ENCODE peak calls at places on chromosomes 4 and X, in ten cellular contexts. D, T, U, X, R, W, Z, I, L and K are unnamed samples.

GRCh38 chrX:154096140-154097002 is 1.1 kb downstream of the MECP2 start:
- DNase-seq in X (no peak), D (peak), W (no peak), L (no peak), T (no peak), U (peak), R (no peak), I (no peak), Z (peak), K (peak)

GRCh38 chr4:110869862-110870577 is 247.1 kb upstream of the PITX2 start:
- DNase-seq in I (peak), W (no peak), U (peak), X (peak), Z (no peak), L (no peak), R (no peak), T (no peak), D (peak), K (no peak)

GRCh38 chr4:142984871-142985585 is 138.9 kb upstream of the INPP4B start:
- DNase-seq in W (peak), T (no peak), U (peak), D (peak), I (peak), R (peak), L (peak), Z (peak), X (peak), K (no peak)

GRCh38 chr4:98728433-98728832 is 70.0 kb upstream of the TSPAN5 start:
- DNase-seq in Z (peak), L (no peak), W (no peak), I (no peak), R (no peak), T (no peak), D (peak), U (peak), X (peak), K (peak)

GRCh38 chr4:53043096-53043495 is 181.0 kb downstream of the RASL11B start:
- DNase-seq in U (no peak), D (no peak), W (peak), T (no peak), L (no peak), X (no peak), R (no peak), Z (no peak), I (no peak), K (no peak)

GRCh38 chr4:46386570-46386969 is 3.4 kb downstream of the GABRA2 start:
- DNase-seq in R (no peak), D (peak), X (no peak), I (no peak), U (no peak), Z (no peak), W (no peak), T (no peak), L (peak), K (no peak)

GRCh38 chr4:159446266-159446976 is 343.5 kb downstream of the RAPGEF2 start:
- DNase-seq in Z (peak), I (peak), W (peak), D (peak), L (peak), X (peak), U (peak), T (no peak), R (peak), K (peak)

GRCh38 chr4:24880171-24880570 is 32.7 kb downstream of the CCDC149 start:
- DNase-seq in U (no peak), L (no peak), D (no peak), R (no peak), X (no peak), W (no peak), I (no peak), Z (no peak), T (no peak), K (no peak)

GRCh38 chr4:140176735-140177134 is 22.8 kb upstream of the MAML3 start:
- DNase-seq in L (no peak), D (peak), I (no peak), R (no peak), U (peak), T (no peak), Z (peak), W (no peak), X (peak), K (peak)

GRCh38 chr4:98939446-98939845 is 10.5 kb upstream of the EIF4E start:
- DNase-seq in W (no peak), X (no peak), I (no peak), L (no peak), Z (no peak), R (no peak), T (no peak), D (no peak), U (no peak), K (no peak)

GRCh38 chrX:152735860-152736511 is 2.4 kb downstream of the MAGEA12 start:
- DNase-seq in L (no peak), Z (no peak), D (no peak), T (no peak), X (no peak), R (no peak), U (no peak), I (no peak), W (no peak), K (no peak)

GRCh38 chrX:125620715-125621587 is 301.3 kb downstream of the TEX13C start:
- DNase-seq in I (no peak), X (no peak), L (no peak), D (no peak), Z (no peak), R (no peak), W (peak), T (no peak), U (no peak), K (no peak)

GRCh38 chrX:3651272-3651671 is 62.2 kb downstream of the PRKX start:
- DNase-seq in U (peak), Z (peak), D (peak), W (peak), L (peak), T (no peak), R (peak), I (peak), X (peak), K (no peak)

GRCh38 chrX:117376460-117376859 is 740.1 kb downstream of the KLHL13 start:
- DNase-seq in W (no peak), R (no peak), X (no peak), L (no peak), T (no peak), I (peak), U (no peak), Z (peak), D (no peak), K (no peak)

GRCh38 chr4:56215138-56215793 is 172.0 kb downstream of the AASDH start:
- DNase-seq in R (no peak), T (no peak), L (no peak), W (no peak), U (no peak), D (no peak), X (no peak), Z (no peak), I (no peak), K (no peak)

GRCh38 chr4:81255524-81255923 is 40.5 kb upstream of the PRKG2 start:
- DNase-seq in X (no peak), D (peak), I (no peak), R (no peak), L (no peak), W (no peak), Z (peak), T (no peak), U (peak), K (no peak)

GRCh38 chrX:122818068-122818467 is 366.0 kb upstream of the GRIA3 start:
- DNase-seq in U (no peak), T (no peak), L (no peak), W (no peak), Z (no peak), X (no peak), D (no peak), R (no peak), I (no peak), K (no peak)

GRCh38 chr4:20682853-20683252 is 17.4 kb upstream of the PACRGL start:
- DNase-seq in D (no peak), T (no peak), U (no peak), X (no peak), I (no peak), R (no peak), W (no peak), Z (no peak), L (no peak), K (no peak)

GRCh38 chrX:150051096-150051495 is 112.8 kb upstream of the EOLA2 start:
- DNase-seq in I (no peak), T (no peak), L (no peak), Z (peak), D (no peak), R (no peak), W (no peak), X (no peak), U (no peak), K (peak)

GRCh38 chr4:23697001-23697528 is 192.8 kb downstream of the PPARGC1A start:
- DNase-seq in X (no peak), W (no peak), R (no peak), Z (no peak), I (no peak), D (no peak), U (no peak), L (no peak), T (no peak), K (no peak)

GRCh38 chrX:12790878-12791252 is 347 bp upstream of the PRPS2 start:
- DNase-seq in U (no peak), R (no peak), I (no peak), T (no peak), L (no peak), X (no peak), W (no peak), Z (no peak), D (no peak), K (no peak)
- H2AFZ ChIP-seq in U (peak), R (peak), I (peak), T (peak), L (peak), X (peak), W (peak), Z (peak), D (peak), K (peak)

DNA sequence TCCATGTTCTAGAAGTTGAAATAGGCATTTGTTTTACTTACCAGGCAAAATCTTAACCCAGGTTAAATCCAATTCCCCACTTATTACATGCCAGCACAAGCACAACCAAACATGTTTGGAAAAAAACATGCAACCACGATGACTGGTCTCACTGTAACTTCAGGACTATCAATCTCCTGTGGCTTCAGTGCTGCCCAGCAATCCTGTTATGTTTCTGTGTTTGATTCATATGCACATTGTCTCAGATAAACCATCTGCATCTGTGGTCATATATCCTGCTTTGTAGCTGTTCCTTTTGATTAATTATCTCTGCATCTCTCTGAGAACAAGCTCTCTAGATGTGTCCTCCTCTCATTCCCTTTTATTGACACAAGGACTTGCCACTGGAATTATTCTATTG is 28.3 kb downstream of the PRDM8 start:
- DNase-seq in I (no peak), D (peak), T (no peak), W (no peak), Z (peak), X (no peak), R (no peak), L (no peak), U (no peak), K (no peak)
- H2AFZ ChIP-seq in I (no peak), D (peak), T (no peak), W (no peak), Z (no peak), X (no peak), R (no peak), L (no peak), U (peak), K (no peak)

GRCh38 chrX:101219840-101220191 is 230 bp downstream of the DRP2 start:
- DNase-seq in T (no peak), L (no peak), U (peak), D (peak), Z (no peak), I (no peak), X (no peak), W (no peak), R (no peak), K (no peak)
- H2AFZ ChIP-seq in T (no peak), L (peak), U (peak), D (peak), Z (no peak), I (no peak), X (peak), W (no peak), R (no peak), K (no peak)

GRCh38 chr4:89587364-89587763 is 249.6 kb downstream of the SNCA start:
- DNase-seq in Z (no peak), I (no peak), X (no peak), D (no peak), T (no peak), L (no peak), U (no peak), W (no peak), R (no peak), K (no peak)
- H2AFZ ChIP-seq in Z (no peak), I (no peak), X (no peak), D (no peak), T (no peak), L (no peak), U (no peak), W (no peak), R (no peak), K (no peak)

DNA sequence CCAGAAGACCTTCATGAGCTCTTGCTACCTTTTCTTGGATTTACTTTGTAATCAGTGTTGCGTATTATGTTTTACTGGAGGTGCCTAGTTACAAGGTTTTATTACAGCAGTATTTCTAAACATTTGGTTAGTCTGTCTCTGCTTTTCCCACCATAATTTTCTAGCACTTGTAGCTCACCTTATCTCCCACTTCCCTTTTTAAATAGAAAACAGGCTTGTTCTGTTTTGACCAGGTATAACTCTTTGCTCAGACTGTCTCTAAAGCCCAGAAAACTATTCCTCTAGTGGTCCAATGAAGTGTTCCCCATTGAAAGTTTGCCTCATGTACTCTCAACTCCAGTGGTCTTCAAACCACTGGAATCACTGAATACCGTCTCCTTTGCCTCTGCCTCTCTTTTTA is 43.9 kb downstream of the AFF1 start:
- DNase-seq in W (no peak), I (no peak), X (no peak), R (no peak), U (no peak), D (no peak), Z (no peak), T (no peak), L (no peak), K (no peak)
- H2AFZ ChIP-seq in W (no peak), I (no peak), X (no peak), R (no peak), U (no peak), D (no peak), Z (no peak), T (no peak), L (no peak), K (no peak)